ENCODE peak calls at places on chromosomes 3 and 15, in ten cellular contexts. R is CD4-positive, alpha-beta T cell; W is stimulated activated CD4-positive, alpha-beta T cell treated with anti-CD3 and anti-CD28 coated beads, TNF-alpha, amount 100 ng/mL, for 1 hour; B is Daoy; V is NCI-H446; P is ureter; I is CD8-positive, alpha-beta T cell; O is activated CD8-positive, alpha-beta memory T cell treated with anti-CD3 and anti-CD28 coated beads, Interleukin-2, amount 10 ng/mL, durations not matched to agents 7 days and 5 days; N is activated CD8-positive, alpha-beta T cell treated with anti-CD3 and anti-CD28 coated beads for 36 hours; C is Kasumi-1. M is an unnamed sample.

GRCh38 chr3:175430975-175431374 is 571.8 kb downstream of the NAALADL2 start:
- DNase-seq in R (no peak), W (no peak), B (no peak), V (no peak), P (no peak), I (no peak), O (no peak), N (no peak), C (no peak), M (no peak)

GRCh38 chr3:196941846-196942225 is 492 bp downstream of the NCBP2 start:
- DNase-seq in R (peak; percentile 55), W (peak; percentile 55), B (no peak), V (no peak), P (peak; percentile 54), I (peak; percentile 41), O (peak; percentile 73), N (peak; percentile 83), C (peak; percentile 58), M (peak; percentile 45)

GRCh38 chr3:123449986-123450474 is 1.1 kb upstream of the ADCY5 start:
- DNase-seq in R (no peak), W (no peak), B (no peak), V (no peak), P (peak; percentile 54), I (no peak), O (no peak), N (no peak), C (no peak), M (no peak)

GRCh38 chr15:60713096-60714084 is 234.4 kb upstream of the ICE2 start:
- DNase-seq in R (no peak), W (no peak), B (peak; percentile 17), V (no peak), P (no peak), I (no peak), O (no peak), N (no peak), C (no peak), M (no peak)

GRCh38 chr3:121574449-121574848 is 6.7 kb downstream of the ARGFX start:
- DNase-seq in R (no peak), W (no peak), B (peak; percentile 78), V (no peak), P (no peak), I (no peak), O (no peak), N (no peak), C (no peak), M (no peak)

GRCh38 chr3:3015472-3016089 is 94.6 kb downstream of the IL5RA start:
- DNase-seq in R (no peak), W (no peak), B (peak; percentile 37), V (no peak), P (no peak), I (no peak), O (no peak), N (no peak), C (peak; percentile 52), M (no peak)

GRCh38 chr3:45100998-45101407 is 45.2 kb downstream of the CDCP1 start:
- DNase-seq in R (no peak), W (no peak), B (no peak), V (no peak), P (no peak), I (no peak), O (peak; percentile 81), N (peak; percentile 39), C (no peak), M (no peak)

GRCh38 chr3:127543441-127543840 is 47.1 kb downstream of the TPRA1 start:
- DNase-seq in R (no peak), W (no peak), B (no peak), V (no peak), P (no peak), I (no peak), O (no peak), N (no peak), C (no peak), M (no peak)

GRCh38 chr3:8442993-8443670 is 58.5 kb upstream of the LMCD1 start:
- DNase-seq in R (no peak), W (no peak), B (no peak), V (no peak), P (no peak), I (no peak), O (no peak), N (no peak), C (no peak), M (no peak)

GRCh38 chr15:99324082-99324620 is 72.9 kb downstream of the LRRC28 start:
- DNase-seq in R (no peak), W (no peak), B (peak; percentile 90), V (no peak), P (no peak), I (no peak), O (no peak), N (peak; percentile 69), C (peak; percentile 49), M (no peak)

GRCh38 chr3:125634346-125634964 is 39.2 kb upstream of the OSBPL11 start:
- DNase-seq in R (no peak), W (no peak), B (no peak), V (no peak), P (peak; percentile 19), I (no peak), O (peak; percentile 15), N (no peak), C (no peak), M (no peak)

GRCh38 chr3:53046171-53047170 is 598 bp upstream of the SFMBT1 start:
- DNase-seq in R (peak; percentile 45), W (peak; percentile 36), B (peak; percentile 64), V (no peak), P (peak; percentile 60), I (peak; percentile 51), O (peak; percentile 81), N (peak; percentile 77), C (peak; percentile 71), M (peak; percentile 37)

GRCh38 chr3:66800941-66801545 is 197.1 kb upstream of the KBTBD8 start:
- DNase-seq in R (no peak), W (no peak), B (no peak), V (no peak), P (no peak), I (no peak), O (no peak), N (no peak), C (no peak), M (no peak)

GRCh38 chr15:29086001-29086400 is 183.6 kb downstream of the NSMCE3 start:
- DNase-seq in R (no peak), W (no peak), B (no peak), V (no peak), P (no peak), I (no peak), O (no peak), N (no peak), C (no peak), M (no peak)

GRCh38 chr3:95810468-95810867 is 1003.9 kb upstream of the EPHA6 start:
- DNase-seq in R (no peak), W (no peak), B (no peak), V (no peak), P (no peak), I (no peak), O (no peak), N (no peak), C (no peak), M (no peak)

GRCh38 chr3:178676942-178677606 is 140.8 kb downstream of the KCNMB2 start:
- DNase-seq in R (no peak), W (no peak), B (no peak), V (no peak), P (no peak), I (no peak), O (no peak), N (no peak), C (no peak), M (no peak)

GRCh38 chr3:197242784-197243432 is 55.5 kb downstream of the DLG1 start:
- DNase-seq in R (no peak), W (no peak), B (no peak), V (no peak), P (no peak), I (no peak), O (no peak), N (no peak), C (no peak), M (no peak)

GRCh38 chr15:90004671-90005070 is 3.5 kb downstream of the ZNF710 start:
- DNase-seq in R (no peak), W (no peak), B (peak; percentile 84), V (no peak), P (peak; percentile 47), I (no peak), O (no peak), N (peak; percentile 43), C (peak; percentile 79), M (no peak)

GRCh38 chr3:67601385-67601784 is 53.0 kb downstream of the SUCLG2 start:
- DNase-seq in R (no peak), W (no peak), B (peak; percentile 6), V (no peak), P (no peak), I (no peak), O (no peak), N (no peak), C (no peak), M (no peak)

M was measured in T follicular helper cell.